ENCODE peak calls at places on chromosomes 2 and 18, in four cellular contexts. X is H9, P is IMR-90, V is H1. Z is an unnamed sample.

GRCh38 chr2:227643990-227644551 is 22.5 kb upstream of the SCYGR5 start:
- DNase-seq in X (no peak), P (no peak), V (no peak), Z (peak)

GRCh38 chr2:185372188-185372587 is 366.4 kb upstream of the FSIP2 start:
- DNase-seq in X (no peak), P (no peak), V (no peak), Z (no peak)

GRCh38 chr2:109513749-109514588 is 99.8 kb downstream of the SEPTIN10 start:
- DNase-seq in X (no peak), P (peak), V (no peak), Z (no peak)

GRCh38 chr2:105792561-105792960 is 47.8 kb downstream of the NCK2 start:
- DNase-seq in X (no peak), P (no peak), V (no peak), Z (no peak)

GRCh38 chr2:136407952-136408318 is 290.0 kb upstream of the CXCR4 start:
- DNase-seq in X (peak), P (no peak), V (no peak), Z (no peak)

GRCh38 chr2:219480004-219480403 is 18.7 kb upstream of the GMPPA start:
- DNase-seq in X (no peak), P (no peak), V (no peak), Z (no peak)

GRCh38 chr2:1591978-1592907 is 152.1 kb downstream of the PXDN start:
- DNase-seq in X (peak), P (peak), V (peak), Z (peak)

GRCh38 chr18:72601944-72602343 is 57.8 kb upstream of the CBLN2 start:
- DNase-seq in X (no peak), P (no peak), V (no peak), Z (peak)

GRCh38 chr2:174590928-174591648 is 6.5 kb downstream of the WIPF1 start:
- DNase-seq in X (no peak), P (peak), V (no peak), Z (peak)

GRCh38 chr18:76404345-76404831 is 90.7 kb downstream of the ZNF516 start:
- DNase-seq in X (no peak), P (no peak), V (no peak), Z (no peak)

GRCh38 chr2:105768961-105769452 is 24.3 kb downstream of the NCK2 start:
- DNase-seq in X (no peak), P (peak), V (no peak), Z (peak)

GRCh38 chr2:224038049-224038829 is 847 bp downstream of the SERPINE2 start:
- DNase-seq in X (peak), P (peak), V (peak), Z (peak)

GRCh38 chr2:224952942-224953657 is 89.2 kb downstream of the DOCK10 start:
- DNase-seq in X (no peak), P (no peak), V (no peak), Z (no peak)

GRCh38 chr2:234496835-234497591 is at the start of gene ARL4C:
- DNase-seq in X (peak), P (peak), V (peak), Z (peak)

GRCh38 chr18:70386582-70386981 is 97.7 kb downstream of the SOCS6 start:
- DNase-seq in X (no peak), P (no peak), V (no peak), Z (no peak)

GRCh38 chr2:98897746-98898145 is 38.3 kb downstream of the CRACDL start:
- DNase-seq in X (no peak), P (no peak), V (peak), Z (no peak)

GRCh38 chr2:19363474-19363778 is 5.0 kb upstream of the OSR1 start:
- DNase-seq in X (no peak), P (no peak), V (peak), Z (no peak)

GRCh38 chr18:43279015-43279758 is 1.9 kb upstream of the SYT4 start:
- DNase-seq in X (peak), P (no peak), V (no peak), Z (peak)

GRCh38 chr2:231613054-231613654 is 20.5 kb downstream of the TEX44 start:
- DNase-seq in X (no peak), P (no peak), V (no peak), Z (no peak)

GRCh38 chr18:48028716-48029115 is 98.3 kb upstream of the SMAD2 start:
- DNase-seq in X (no peak), P (no peak), V (no peak), Z (no peak)

GRCh38 chr2:16828828-16829160 is 163.2 kb upstream of the CYRIA start:
- DNase-seq in X (peak), P (no peak), V (peak), Z (no peak)

GRCh38 chr2:182324665-182325064 is 102.2 kb downstream of the PDE1A start:
- DNase-seq in X (no peak), P (peak), V (no peak), Z (no peak)

GRCh38 chr2:71548589-71549485 is 95.5 kb downstream of the DYSF start:
- DNase-seq in X (peak), P (peak), V (peak), Z (peak)

GRCh38 chr2:240524963-240525718 is 32.6 kb downstream of the ANKMY1 start:
- DNase-seq in X (no peak), P (no peak), V (peak), Z (no peak)
- H3K56ac ChIP-seq in X (no peak), P (no peak), V (no peak), Z (no peak)

GRCh38 chr2:217941339-217941738 is 61.5 kb downstream of the TNS1 start:
- DNase-seq in X (no peak), P (no peak), V (no peak), Z (no peak)

GRCh38 chr2:217939220-217939619 is 63.6 kb downstream of the TNS1 start:
- DNase-seq in X (no peak), P (no peak), V (no peak), Z (no peak)

GRCh38 chr2:217941886-217942728 is 60.7 kb downstream of the TNS1 start:
- DNase-seq in X (no peak), P (no peak), V (no peak), Z (no peak)

GRCh38 chr2:217939629-217940245 is 63.1 kb downstream of the TNS1 start:
- DNase-seq in X (no peak), P (no peak), V (no peak), Z (no peak)

GRCh38 chr2:217940261-217941220 is 62.3 kb downstream of the TNS1 start:
- DNase-seq in X (no peak), P (no peak), V (no peak), Z (no peak)
- H3K9ac ChIP-seq in X (no peak), P (no peak), V (no peak), Z (no peak)

DNA sequence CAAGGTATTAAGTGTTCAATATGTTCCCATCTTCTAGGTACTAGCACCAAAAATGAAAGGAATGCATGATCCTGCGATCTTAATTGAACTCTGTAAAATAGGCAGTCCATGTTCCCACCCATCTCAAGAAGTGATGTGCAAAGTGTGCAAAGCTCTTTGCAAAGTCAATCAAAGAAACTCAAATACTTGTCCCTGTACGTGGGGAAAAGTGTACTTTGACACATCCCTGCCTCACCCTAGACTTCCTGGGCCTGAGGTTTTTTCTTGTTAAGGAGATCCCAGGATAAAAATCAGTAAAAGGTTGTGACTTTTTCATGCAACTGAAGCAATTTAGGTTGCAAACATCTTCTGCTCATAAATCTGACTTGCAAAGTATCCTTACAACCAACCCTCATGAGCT is 25.3 kb downstream of the HNRNPA3 start:
- DNase-seq in X (no peak), P (no peak), V (no peak), Z (no peak)
- H3K4me2 ChIP-seq in X (no peak), P (no peak), V (no peak), Z (no peak)

GRCh38 chr2:34103437-34103836 is 504.3 kb upstream of the FAM98A start:
- DNase-seq in X (no peak), P (no peak), V (no peak), Z (no peak)

GRCh38 chr2:34102359-34102758 is 503.3 kb upstream of the FAM98A start:
- DNase-seq in X (no peak), P (peak), V (no peak), Z (no peak)

GRCh38 chr2:34104601-34105000 is 505.5 kb upstream of the FAM98A start:
- DNase-seq in X (no peak), P (peak), V (no peak), Z (peak)

GRCh38 chr2:34107811-34108210 is 508.7 kb upstream of the FAM98A start:
- DNase-seq in X (no peak), P (no peak), V (no peak), Z (no peak)

DNA sequence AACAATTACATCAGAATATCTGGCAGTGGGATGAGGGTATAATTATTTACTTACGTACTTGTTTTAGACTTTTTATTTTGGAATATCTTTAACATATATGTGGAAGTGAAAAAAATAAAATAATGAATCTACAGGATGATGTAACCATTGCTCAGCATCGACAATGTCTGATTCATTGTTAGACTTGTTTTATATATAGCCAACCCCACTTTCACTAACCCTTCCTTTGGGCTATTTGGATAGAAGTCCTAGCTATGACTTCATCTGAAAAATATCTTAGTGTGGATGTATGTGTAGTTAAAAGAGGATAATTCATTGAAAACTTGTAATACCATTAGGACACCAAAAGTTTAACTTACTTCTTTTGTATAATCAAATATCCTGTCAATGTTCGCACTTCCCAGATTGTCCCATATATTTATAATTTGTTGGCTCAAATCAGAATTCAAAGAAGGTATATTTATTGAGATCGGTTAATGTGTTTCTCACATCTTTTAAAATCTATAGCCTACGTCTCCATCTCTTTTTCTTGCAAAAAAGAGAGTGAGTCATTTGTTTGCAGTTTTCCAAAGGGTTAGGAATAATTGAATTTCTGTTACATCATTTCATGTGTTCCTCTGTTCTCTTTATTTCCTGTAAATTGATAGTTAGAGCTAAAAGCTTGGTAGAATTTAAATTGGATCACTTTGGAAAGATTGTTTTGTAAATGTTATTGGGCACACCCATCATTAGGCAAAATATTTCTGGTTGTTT is 506.1 kb upstream of the FAM98A start:
- DNase-seq in X (no peak), P (peak), V (no peak), Z (peak)
- H3K56ac ChIP-seq in X (no peak), P (no peak), V (no peak), Z (no peak)

GRCh38 chr2:237863102-237863511 is 3.7 kb downstream of the RAMP1 start:
- DNase-seq in X (no peak), P (no peak), V (no peak), Z (no peak)
- H3K9ac ChIP-seq in X (no peak), P (no peak), V (no peak), Z (no peak)

DNA sequence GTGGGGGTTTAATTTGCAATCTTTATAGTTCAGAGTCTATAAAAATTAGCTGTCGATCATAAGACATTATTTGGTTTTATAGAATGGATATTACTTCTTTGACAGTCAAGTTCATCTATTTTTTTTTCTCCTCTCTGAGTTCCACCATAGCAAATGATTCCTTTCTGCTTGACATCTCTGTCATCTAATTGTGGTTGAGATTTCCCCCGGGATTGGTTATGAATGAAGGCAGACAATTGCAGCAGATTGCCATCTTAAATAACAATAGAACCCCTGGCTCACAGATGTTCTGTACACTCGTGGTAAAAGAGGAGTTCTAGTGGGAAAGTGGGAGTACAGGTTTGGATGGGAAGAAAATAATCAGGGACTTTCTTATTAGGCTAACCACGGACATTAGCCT is 292.1 kb upstream of the NRXN1 start:
- DNase-seq in X (no peak), P (no peak), V (no peak), Z (no peak)
- H3K4me2 ChIP-seq in X (no peak), P (no peak), V (no peak), Z (no peak)

GRCh38 chr2:381919-382833 is 94.3 kb upstream of the ALKAL2 start:
- DNase-seq in X (no peak), P (no peak), V (no peak), Z (no peak)
- H3K56ac ChIP-seq in X (no peak), P (no peak), V (no peak), Z (no peak)

GRCh38 chr18:28176933-28177827 is at the start of gene CDH2:
- DNase-seq in X (peak), P (peak), V (peak), Z (peak)
- H3K9ac ChIP-seq in X (peak), P (peak), V (peak), Z (peak)

Z was measured in mesendoderm.